ENCODE peak calls at places on chromosomes 5 and 9, in six cellular contexts. I is lower leg skin, N is uterus, B is adrenal gland, T is prostate gland, S is body of pancreas. L is an unnamed sample.

GRCh38 chr5:145531038-145531734 is 304.0 kb downstream of the PRELID2 start:
- DNase-seq in I (peak; percentile 20), N (peak; percentile 30), B (peak; percentile 76), T (peak; percentile 64), S (peak; percentile 14), L (peak; percentile 48)

GRCh38 chr9:14806941-14807340 is 84.4 kb upstream of the CER1 start:
- DNase-seq in I (no peak), N (no peak), B (no peak), T (no peak), S (no peak), L (no peak)

GRCh38 chr5:42614509-42614908 is 142.1 kb upstream of the CCDC152 start:
- DNase-seq in I (no peak), N (no peak), B (no peak), T (no peak), S (no peak), L (no peak)

GRCh38 chr5:59119480-59119879 is 536.6 kb downstream of the RAB3C start:
- DNase-seq in I (no peak), N (no peak), B (no peak), T (no peak), S (no peak), L (no peak)

GRCh38 chr5:43627028-43627427 is 24.0 kb downstream of the NNT start:
- DNase-seq in I (no peak), N (peak; percentile 23), B (peak; percentile 38), T (no peak), S (peak; percentile 34), L (peak; percentile 81)

GRCh38 chr5:170247363-170247762 is 14.6 kb downstream of the C5orf58 start:
- DNase-seq in I (no peak), N (no peak), B (no peak), T (no peak), S (no peak), L (no peak)

GRCh38 chr5:153476767-153477166 is 13.7 kb upstream of the GRIA1 start:
- DNase-seq in I (no peak), N (no peak), B (no peak), T (no peak), S (no peak), L (peak; percentile 5)

GRCh38 chr5:134533115-134533815 is 7.8 kb downstream of the JADE2 start:
- DNase-seq in I (peak; percentile 74), N (peak; percentile 75), B (peak; percentile 82), T (no peak), S (no peak), L (no peak)

GRCh38 chr9:95494022-95494415 is 22.8 kb downstream of the PTCH1 start:
- DNase-seq in I (no peak), N (no peak), B (no peak), T (no peak), S (no peak), L (no peak)

GRCh38 chr5:147530801-147531389 is 21.0 kb upstream of the DPYSL3 start:
- DNase-seq in I (no peak), N (no peak), B (no peak), T (no peak), S (no peak), L (peak; percentile 43)

GRCh38 chr5:139565411-139566305 is 4.5 kb downstream of the UBE2D2 start:
- DNase-seq in I (no peak), N (no peak), B (no peak), T (no peak), S (no peak), L (no peak)
- TF ChIP-seq POLR2A in I (no peak), N (no peak), B (no peak), T (no peak), S (no peak), L (no peak)

GRCh38 chr5:138503487-138504270 is 38.4 kb downstream of the EGR1 start:
- DNase-seq in I (no peak), N (no peak), B (peak; percentile 57), T (peak; percentile 56), S (peak; percentile 38), L (peak; percentile 86)
- TF ChIP-seq POLR2A in I (no peak), N (no peak), B (no peak), T (no peak), S (no peak), L (no peak)

DNA sequence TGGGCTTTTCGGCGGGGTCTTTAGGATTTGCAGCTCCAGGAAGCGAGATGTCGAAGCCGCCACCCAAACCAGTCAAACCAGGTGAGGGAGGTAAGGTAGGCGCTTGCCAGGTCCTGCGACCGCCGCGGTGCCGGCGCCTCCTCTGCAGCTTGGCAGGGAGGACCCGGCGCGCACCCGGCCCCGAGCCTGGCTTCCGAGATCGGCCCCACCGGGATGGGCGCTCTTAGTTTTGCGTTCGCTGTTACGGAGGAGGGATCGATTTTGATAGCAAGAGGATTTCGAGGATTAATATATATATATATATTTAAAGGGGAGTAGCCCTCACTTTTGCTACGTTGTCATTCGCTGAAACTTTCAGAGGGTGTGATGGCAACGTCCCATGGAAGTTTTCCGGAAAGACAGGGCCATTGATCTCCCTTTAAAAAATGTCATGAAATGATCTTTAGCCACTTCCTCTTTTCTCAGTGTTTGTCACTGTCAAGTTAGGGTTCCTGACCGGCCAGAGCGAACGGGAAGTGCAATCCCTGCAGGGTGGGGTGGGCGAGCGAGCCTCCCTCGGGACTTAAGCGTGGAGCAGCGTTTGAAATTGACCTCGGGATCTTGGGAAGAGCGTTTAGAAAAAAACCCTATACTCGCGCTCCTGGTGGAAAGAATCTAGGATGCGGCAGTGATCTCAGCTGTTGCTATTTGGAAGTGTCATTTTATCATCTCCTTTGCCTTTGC is 493 bp downstream of the OSTF1 start:
- DNase-seq in I (peak; percentile 71), N (peak; percentile 55), B (peak; percentile 71), T (peak; percentile 85), S (peak; percentile 81), L (peak; percentile 49)
- TF ChIP-seq POLR2A in I (no peak), N (no peak), B (peak; percentile 48), T (no peak), S (no peak), L (no peak)

GRCh38 chr5:176535655-176536131 is 1.5 kb downstream of the RNF44 start:
- DNase-seq in I (no peak), N (no peak), B (no peak), T (no peak), S (peak; percentile 31), L (no peak)

GRCh38 chr5:176533894-176534611 is 3.1 kb downstream of the RNF44 start:
- DNase-seq in I (no peak), N (peak; percentile 35), B (peak; percentile 70), T (no peak), S (peak; percentile 72), L (peak; percentile 57)

GRCh38 chr5:176536132-176536901 is 885 bp downstream of the RNF44 start:
- DNase-seq in I (peak; percentile 84), N (peak; percentile 70), B (peak; percentile 83), T (peak; percentile 61), S (peak; percentile 74), L (peak; percentile 59)

GRCh38 chr5:176534640-176535039 is 2.6 kb downstream of the RNF44 start:
- DNase-seq in I (no peak), N (no peak), B (peak; percentile 67), T (no peak), S (peak; percentile 32), L (peak; percentile 49)

DNA sequence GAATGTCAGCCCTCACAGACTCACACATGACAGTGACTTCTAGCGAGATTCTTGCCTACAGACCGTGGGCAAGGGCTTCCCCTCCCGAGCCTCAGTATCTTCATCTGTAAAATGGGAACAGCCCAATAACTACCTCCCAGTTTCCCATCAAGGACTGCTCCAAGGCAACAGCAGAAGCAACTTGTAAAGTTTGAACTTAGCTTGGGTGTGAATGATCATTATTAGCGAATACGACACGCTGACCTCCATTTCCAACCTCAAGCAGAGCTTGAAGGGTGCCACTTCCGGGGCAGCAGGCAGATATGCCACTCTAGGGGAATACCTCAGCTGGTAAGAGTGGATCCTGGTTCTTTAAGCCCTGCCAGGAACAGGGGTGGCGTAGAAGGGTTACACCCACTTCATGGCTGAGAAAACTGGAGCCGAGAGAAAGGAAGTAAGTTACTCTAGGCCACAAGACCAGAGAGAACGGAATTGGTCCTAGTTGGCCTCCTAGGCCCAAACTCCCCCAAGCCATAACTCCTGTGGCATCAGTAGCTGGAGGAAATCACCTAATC is 2.0 kb downstream of the RNF44 start:
- DNase-seq in I (no peak), N (no peak), B (no peak), T (peak; percentile 40), S (no peak), L (peak; percentile 45)
- TF ChIP-seq POLR2A in I (no peak), N (no peak), B (no peak), T (peak; percentile 60), S (no peak), L (no peak)

GRCh38 chr9:4842734-4843133 is 50.0 kb downstream of the RCL1 start:
- DNase-seq in I (no peak), N (no peak), B (no peak), T (no peak), S (no peak), L (no peak)
- TF ChIP-seq POLR2A in I (no peak), N (no peak), B (no peak), T (no peak), S (no peak), L (no peak)